ENCODE peak calls at places on chromosomes 12 and 14, in seven cellular contexts. Y is breast epithelium; U is GM18507; A is foreskin fibroblast; V is left ventricle myocardium inferior; M is CD4-positive, alpha-beta T cell; D is H4. I is an unnamed sample.

GRCh38 chr14:35365130-35366047 is 39.2 kb downstream of the NFKBIA start:
- DNase-seq in Y (peak; percentile 77), U (no peak), A (peak; percentile 95), V (peak; percentile 38), M (no peak), D (peak; percentile 84), I (peak; percentile 65)

GRCh38 chr12:66156654-66157053 is 13.1 kb downstream of the TMBIM4 start:
- DNase-seq in Y (no peak), U (no peak), A (peak; percentile 38), V (no peak), M (no peak), D (no peak), I (no peak)

GRCh38 chr12:85951823-85952222 is 77.7 kb downstream of the NTS start:
- DNase-seq in Y (no peak), U (no peak), A (peak; percentile 11), V (no peak), M (no peak), D (peak; percentile 6), I (no peak)

GRCh38 chr14:100019156-100019882 is 45.9 kb upstream of the EVL start:
- DNase-seq in Y (no peak), U (no peak), A (no peak), V (no peak), M (no peak), D (no peak), I (no peak)

GRCh38 chr14:50018236-50019210 is 97.8 kb downstream of the VCPKMT start:
- DNase-seq in Y (no peak), U (no peak), A (peak; percentile 51), V (no peak), M (no peak), D (peak; percentile 45), I (no peak)

GRCh38 chr12:76260390-76260748 is 87.8 kb downstream of the BBS10 start:
- DNase-seq in Y (no peak), U (no peak), A (peak; percentile 88), V (no peak), M (no peak), D (no peak), I (no peak)

GRCh38 chr14:69535230-69535848 is 39.3 kb downstream of the CCDC177 start:
- DNase-seq in Y (no peak), U (no peak), A (peak; percentile 77), V (no peak), M (no peak), D (peak; percentile 57), I (no peak)

GRCh38 chr14:100158566-100159106 is 809 bp downstream of the DEGS2 start:
- DNase-seq in Y (no peak), U (no peak), A (no peak), V (no peak), M (no peak), D (no peak), I (no peak)

GRCh38 chr14:65833256-65833880 is 420.8 kb downstream of the FUT8 start:
- DNase-seq in Y (no peak), U (no peak), A (peak; percentile 16), V (no peak), M (no peak), D (no peak), I (no peak)

GRCh38 chr14:65989981-65990380 is 496.2 kb upstream of the CCDC196 start:
- DNase-seq in Y (no peak), U (no peak), A (no peak), V (no peak), M (no peak), D (no peak), I (no peak)

GRCh38 chr12:32997471-32997870 is 100.9 kb upstream of the PKP2 start:
- DNase-seq in Y (no peak), U (no peak), A (no peak), V (no peak), M (no peak), D (no peak), I (no peak)

GRCh38 chr12:60201891-60202290 is 606.1 kb downstream of the SLC16A7 start:
- DNase-seq in Y (no peak), U (no peak), A (peak; percentile 76), V (no peak), M (no peak), D (no peak), I (no peak)

GRCh38 chr12:19190292-19191031 is 60.9 kb downstream of the PLEKHA5 start:
- DNase-seq in Y (no peak), U (no peak), A (peak; percentile 72), V (no peak), M (no peak), D (no peak), I (no peak)

GRCh38 chr14:99093532-99094517 is 178.2 kb downstream of the BCL11B start:
- DNase-seq in Y (no peak), U (no peak), A (no peak), V (no peak), M (no peak), D (no peak), I (no peak)

GRCh38 chr14:50792058-50792477 is 38.9 kb downstream of the NIN start:
- DNase-seq in Y (no peak), U (no peak), A (no peak), V (no peak), M (no peak), D (no peak), I (no peak)

GRCh38 chr14:95522116-95522515 is 5.7 kb upstream of the SYNE3 start:
- DNase-seq in Y (no peak), U (no peak), A (no peak), V (no peak), M (no peak), D (no peak), I (peak; percentile 61)

GRCh38 chr14:54737132-54737711 is 165.4 kb downstream of the GCH1 start:
- DNase-seq in Y (no peak), U (no peak), A (peak; percentile 39), V (no peak), M (no peak), D (peak; percentile 65), I (no peak)

GRCh38 chr12:86264451-86265328 is 8.5 kb upstream of the MGAT4C start:
- DNase-seq in Y (peak; percentile 79), U (no peak), A (no peak), V (peak; percentile 12), M (no peak), D (no peak), I (peak; percentile 44)

GRCh38 chr14:50301914-50302313 is 10.1 kb downstream of the L2HGDH start:
- DNase-seq in Y (no peak), U (no peak), A (no peak), V (no peak), M (no peak), D (no peak), I (no peak)

GRCh38 chr12:106452309-106452708 is 94.8 kb downstream of the POLR3B start:
- DNase-seq in Y (no peak), U (no peak), A (no peak), V (no peak), M (no peak), D (no peak), I (no peak)

I was measured in Right ventricle myocardium superior.